ENCODE peak calls at places on chromosome 18, in nine cellular contexts. V is right atrium auricular region; A is lung; D is IMR-90; P is mammary epithelial cell; M is CD8-positive, alpha-beta T cell; U is AG10803; R is lower lobe of right lung; F is epithelial cell of proximal tubule. G is an unnamed sample.

GRCh38 chr18:31243740-31244512 is 74.0 kb upstream of the DSG1 start:
- DNase-seq in A (no peak), V (no peak), D (no peak), U (no peak), F (no peak), P (peak), M (no peak), R (no peak), G (no peak)

GRCh38 chr18:12408247-12408869 is 629 bp downstream of the PRELID3A start:
- DNase-seq in V (no peak), M (no peak), A (peak), F (no peak), R (no peak), D (no peak), U (peak), P (no peak), G (peak)

GRCh38 chr18:50786851-50787250 is 33.0 kb downstream of the MRO start:
- DNase-seq in V (no peak), M (no peak), F (no peak), P (no peak), U (no peak), R (no peak), A (no peak), D (no peak), G (no peak)

GRCh38 chr18:74411475-74411874 is 45.6 kb downstream of the DIPK1C start:
- DNase-seq in V (no peak), M (no peak), F (no peak), P (no peak), D (no peak), U (no peak), A (no peak), R (no peak), G (no peak)

GRCh38 chr18:21277578-21277977 is 35.5 kb downstream of the GREB1L start:
- DNase-seq in A (no peak), U (no peak), P (no peak), R (no peak), D (no peak), V (no peak), M (no peak), F (no peak), G (no peak)

GRCh38 chr18:45687617-45688016 is 36.4 kb upstream of the SLC14A1 start:
- DNase-seq in V (no peak), R (no peak), P (no peak), M (peak), A (no peak), D (no peak), U (no peak), F (no peak), G (no peak)

GRCh38 chr18:9730786-9731185 is 22.7 kb downstream of the RAB31 start:
- DNase-seq in V (no peak), M (no peak), P (no peak), A (no peak), U (no peak), F (no peak), D (no peak), R (no peak), G (no peak)

GRCh38 chr18:36297419-36298112 is at the start of gene FHOD3:
- DNase-seq in P (peak), D (peak), R (peak), M (no peak), U (peak), A (peak), V (no peak), F (no peak), G (peak)

GRCh38 chr18:48441405-48441881 is 32.3 kb upstream of the ZBTB7C start:
- DNase-seq in U (no peak), F (no peak), V (peak), D (no peak), P (no peak), M (no peak), A (no peak), R (no peak), G (no peak)

GRCh38 chr18:40124107-40124506 is 1830.9 kb upstream of the PIK3C3 start:
- DNase-seq in V (no peak), A (no peak), M (no peak), P (peak), U (no peak), D (peak), F (no peak), R (no peak), G (no peak)

GRCh38 chr18:31825772-31826171 is 65.1 kb upstream of the SLC25A52 start:
- DNase-seq in F (no peak), M (no peak), V (no peak), P (no peak), D (no peak), A (no peak), R (no peak), U (no peak), G (no peak)

GRCh38 chr18:37383789-37384151 is 181.8 kb downstream of the CELF4 start:
- DNase-seq in P (no peak), A (no peak), U (no peak), M (no peak), V (no peak), D (no peak), R (no peak), F (no peak), G (no peak)

GRCh38 chr18:59848002-59848401 is 51.8 kb upstream of the PMAIP1 start:
- DNase-seq in M (no peak), P (peak), A (no peak), F (no peak), U (no peak), V (no peak), R (no peak), D (no peak), G (no peak)

GRCh38 chr18:29181151-29181901 is 1004.4 kb upstream of the CDH2 start:
- DNase-seq in R (no peak), V (peak), D (peak), P (peak), A (no peak), M (no peak), U (peak), F (peak), G (peak)

GRCh38 chr18:49751427-49752094 is 61.8 kb downstream of the ACAA2 start:
- DNase-seq in A (no peak), V (peak), D (no peak), R (no peak), M (no peak), P (no peak), F (no peak), U (no peak), G (no peak)

GRCh38 chr18:42078711-42079110 is 123.7 kb downstream of the PIK3C3 start:
- DNase-seq in A (no peak), P (no peak), M (no peak), U (peak), R (no peak), D (peak), V (no peak), F (no peak), G (peak)

GRCh38 chr18:11960743-11961380 is 20.4 kb upstream of the IMPA2 start:
- DNase-seq in R (no peak), U (no peak), M (no peak), D (no peak), P (no peak), F (no peak), V (no peak), A (no peak), G (no peak)

GRCh38 chr18:9731380-9731779 is 23.3 kb downstream of the RAB31 start:
- DNase-seq in D (peak), U (peak), V (peak), A (no peak), R (no peak), M (no peak), F (peak), P (peak), G (no peak)

GRCh38 chr18:59834267-59834666 is 65.5 kb upstream of the PMAIP1 start:
- DNase-seq in D (no peak), P (no peak), F (no peak), R (no peak), V (no peak), A (no peak), U (no peak), M (no peak), G (no peak)

GRCh38 chr18:42706618-42707017 is 408.9 kb downstream of the RIT2 start:
- DNase-seq in U (no peak), D (no peak), P (peak), R (peak), V (no peak), F (no peak), A (no peak), M (no peak), G (no peak)

GRCh38 chr18:62678847-62679535 is 36.4 kb upstream of the PHLPP1 start:
- DNase-seq in M (no peak), P (no peak), R (no peak), U (no peak), A (no peak), F (no peak), D (no peak), V (no peak), G (no peak)

GRCh38 chr18:45291616-45292612 is 323.4 kb upstream of the SLC14A2 start:
- DNase-seq in R (no peak), M (no peak), F (peak), P (peak), A (no peak), D (no peak), V (no peak), U (peak), G (peak)

GRCh38 chr18:7760967-7761946 is 194.1 kb downstream of the PTPRM start:
- DNase-seq in V (no peak), P (no peak), F (no peak), U (no peak), A (no peak), R (no peak), D (peak), M (no peak), G (no peak)

GRCh38 chr18:46563317-46563716 is 93.7 kb downstream of the LOXHD1 start:
- DNase-seq in U (no peak), P (no peak), M (no peak), D (no peak), V (no peak), A (no peak), R (no peak), F (no peak), G (no peak)

DNA sequence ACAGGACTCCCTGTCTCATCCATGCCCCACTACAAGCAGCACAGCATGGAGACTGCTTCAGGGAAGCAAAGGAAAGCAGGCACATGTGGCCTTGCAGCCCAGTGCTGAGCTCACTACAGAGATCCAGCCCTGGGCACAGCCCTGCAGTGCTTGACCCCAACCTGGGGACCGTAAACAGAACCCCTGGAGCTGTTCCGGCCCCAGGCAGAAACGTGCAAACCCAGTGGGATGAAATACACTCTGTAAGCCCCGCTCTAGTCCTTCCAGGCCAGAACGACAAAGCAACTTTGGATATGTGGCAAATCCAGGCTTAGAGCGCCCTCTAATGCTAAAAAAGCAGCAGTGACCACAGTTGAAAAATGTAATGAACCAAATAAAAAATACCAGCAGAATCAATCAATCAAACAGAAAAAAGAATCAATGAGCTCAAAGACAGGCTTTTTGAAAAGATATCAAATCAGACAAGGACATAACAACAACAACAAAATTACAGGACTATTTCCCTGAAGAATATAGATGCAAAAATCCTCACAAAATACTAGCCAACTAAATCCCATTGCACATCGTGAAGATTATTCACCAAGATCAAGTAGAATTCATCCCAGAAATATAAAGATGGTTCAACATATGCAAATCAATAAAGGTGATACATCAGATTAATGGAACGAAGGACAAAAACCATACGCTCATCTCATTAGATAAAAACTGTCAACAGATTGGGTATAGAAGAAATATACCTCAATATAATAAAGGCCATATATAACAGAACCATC is 45.6 kb downstream of the ZNF519 start:
- DNase-seq in A (no peak), P (peak), F (no peak), M (no peak), U (peak), D (peak), R (no peak), V (no peak), G (peak)
- TF ChIP-seq CTCF in A (peak), P (peak), F (peak), M (peak), U (peak), D (peak), R (peak), V (peak), G (peak)

GRCh38 chr18:76522551-76522950 is 27.5 kb upstream of the ZNF516 start:
- DNase-seq in D (no peak), F (no peak), A (no peak), V (no peak), M (no peak), R (no peak), P (no peak), U (no peak), G (no peak)

GRCh38 chr18:76524477-76524876 is 29.4 kb upstream of the ZNF516 start:
- DNase-seq in R (no peak), V (no peak), U (no peak), M (no peak), F (no peak), D (no peak), P (no peak), A (no peak), G (no peak)

GRCh38 chr18:76522104-76522503 is 27.1 kb upstream of the ZNF516 start:
- DNase-seq in R (no peak), P (no peak), U (no peak), M (no peak), F (no peak), A (no peak), D (no peak), V (no peak), G (peak)

GRCh38 chr18:76528477-76529432 is 33.7 kb upstream of the ZNF516 start:
- DNase-seq in V (no peak), F (no peak), A (no peak), P (peak), M (no peak), R (no peak), D (peak), U (peak), G (peak)

DNA sequence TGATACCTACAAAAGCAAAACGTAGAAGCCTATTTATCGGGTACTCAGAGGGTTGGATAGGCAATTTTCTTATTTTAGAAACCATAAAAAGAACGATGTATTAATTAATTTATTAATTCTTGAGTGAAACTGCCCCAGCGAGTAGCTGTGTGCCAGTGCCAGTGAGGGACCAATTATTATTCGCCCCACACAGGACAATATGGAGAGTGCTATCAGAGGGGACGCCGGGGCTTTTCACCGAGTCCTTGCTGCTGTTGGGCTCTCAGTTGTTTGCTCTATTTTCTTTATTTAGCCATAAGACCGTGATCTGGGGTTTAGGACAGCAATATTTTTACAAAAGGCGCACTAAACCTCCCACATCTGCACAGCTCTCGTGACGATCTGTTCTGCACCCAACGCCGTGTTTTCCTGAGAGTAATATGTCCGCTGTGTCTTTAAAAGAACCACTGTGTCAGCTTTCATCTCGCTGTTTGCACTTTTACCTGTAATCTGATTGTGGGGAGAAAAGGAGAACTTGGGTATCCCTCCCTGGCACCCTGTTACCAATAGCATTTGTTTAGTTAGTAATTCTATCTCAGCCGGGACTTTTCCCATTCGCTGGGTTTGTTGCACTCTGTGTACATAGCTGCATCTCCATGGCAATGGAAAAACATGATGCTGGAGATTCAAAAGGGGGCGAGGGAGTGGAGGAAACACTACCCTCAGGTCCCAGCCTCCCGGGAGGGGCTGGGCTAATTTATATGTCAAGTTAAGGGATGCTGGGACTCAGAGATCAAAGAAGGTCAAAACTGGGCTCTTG is 30.1 kb upstream of the ZNF516 start:
- DNase-seq in V (no peak), M (no peak), R (no peak), F (peak), U (peak), A (no peak), P (peak), D (peak), G (peak)
- H3K4me3 ChIP-seq in V (peak), M (no peak), R (peak), F (peak), U (peak), A (no peak), P (peak), D (peak), G (peak)

DNA sequence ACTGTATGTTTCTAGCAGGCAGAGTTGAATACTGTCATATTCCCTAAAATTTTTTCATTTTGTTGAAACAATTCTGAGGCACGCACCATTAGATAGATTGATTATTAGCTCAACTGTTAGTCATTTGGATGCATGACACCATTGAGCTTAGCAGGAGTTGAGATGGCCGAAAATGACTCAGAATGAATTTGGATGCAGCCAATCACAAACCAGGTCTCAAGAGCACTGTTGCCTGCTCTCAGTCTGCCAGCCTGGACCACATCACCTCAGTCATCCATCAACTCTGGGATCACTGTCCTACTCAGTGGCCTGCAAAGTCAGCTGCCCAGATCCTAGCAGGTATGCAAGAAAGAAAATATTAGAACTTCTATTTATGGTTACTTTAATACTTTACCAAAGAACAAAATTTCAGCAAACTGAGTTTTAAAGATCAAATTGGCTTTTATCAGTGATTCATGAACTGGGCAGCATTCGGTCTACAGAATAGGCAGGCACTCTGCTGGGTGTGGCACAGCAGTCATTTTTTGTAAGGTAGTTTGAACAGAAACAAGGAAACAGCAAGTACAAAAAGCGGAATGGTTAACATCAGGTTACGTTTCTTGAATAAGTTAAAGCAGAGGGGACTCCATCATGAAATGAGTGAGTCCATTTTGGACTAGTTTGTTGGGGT is 152.7 kb upstream of the ARHGAP28 start:
- DNase-seq in A (no peak), U (no peak), V (no peak), M (no peak), P (no peak), R (no peak), F (peak), D (no peak), G (no peak)
- TF ChIP-seq CTCF in A (no peak), U (no peak), V (no peak), M (no peak), P (no peak), R (no peak), F (no peak), D (no peak), G (no peak)

GRCh38 chr18:3667255-3668137 is 217.5 kb downstream of the TGIF1 start:
- DNase-seq in U (no peak), F (no peak), A (no peak), R (no peak), P (no peak), V (no peak), D (no peak), M (no peak), G (no peak)

GRCh38 chr18:3666526-3667254 is 216.7 kb downstream of the TGIF1 start:
- DNase-seq in P (no peak), U (no peak), M (no peak), A (no peak), F (no peak), V (no peak), D (no peak), R (no peak), G (no peak)

GRCh38 chr18:3664563-3665178 is 214.7 kb downstream of the TGIF1 start:
- DNase-seq in V (no peak), M (no peak), R (peak), A (no peak), F (no peak), P (no peak), U (no peak), D (no peak), G (no peak)

GRCh38 chr18:3665187-3665586 is 215.2 kb downstream of the TGIF1 start:
- DNase-seq in R (no peak), M (no peak), D (no peak), A (no peak), P (no peak), F (no peak), U (no peak), V (no peak), G (no peak)

DNA sequence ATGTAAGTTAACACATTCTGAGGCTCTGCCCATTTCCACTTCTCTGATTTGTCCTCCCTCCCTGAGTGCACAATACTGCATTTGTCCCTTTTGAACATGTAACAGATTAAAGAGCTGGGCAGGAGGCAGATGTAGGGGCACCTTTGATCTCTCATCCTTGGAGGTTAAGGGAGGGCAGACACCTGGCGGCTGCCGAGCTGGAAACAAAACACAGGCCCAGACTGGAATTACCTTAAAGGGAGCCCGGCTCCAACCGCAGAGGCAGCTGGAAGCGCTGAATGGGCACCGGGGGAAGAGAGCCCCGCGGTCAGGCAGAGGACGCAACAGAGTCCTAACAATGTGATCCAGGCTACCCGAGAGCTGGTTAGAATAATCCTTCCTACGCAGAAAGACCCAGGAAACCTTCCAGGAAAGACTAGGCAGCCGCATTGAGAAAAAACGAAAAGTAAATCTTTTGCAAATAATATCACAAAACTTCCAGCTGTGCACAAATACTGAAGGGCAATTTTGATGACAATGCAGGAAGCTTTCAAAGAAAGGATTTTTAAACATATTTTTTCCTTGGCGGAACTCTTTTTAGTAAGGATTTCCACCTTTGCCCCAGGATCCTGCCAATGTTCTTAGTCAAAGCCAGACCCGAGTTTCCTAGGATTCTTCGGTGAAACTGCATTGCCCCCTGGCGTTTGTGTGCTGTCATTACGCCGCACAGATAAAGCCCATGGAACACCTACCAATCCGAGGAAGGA is 216.0 kb downstream of the TGIF1 start:
- DNase-seq in D (peak), F (peak), U (peak), R (peak), P (peak), M (peak), A (peak), V (peak), G (peak)
- H3K4me3 ChIP-seq in D (no peak), F (peak), U (no peak), R (peak), P (peak), M (no peak), A (no peak), V (no peak), G (peak)

GRCh38 chr18:14976736-14977430 is 228.9 kb downstream of the ANKRD30B start:
- DNase-seq in R (no peak), U (peak), D (no peak), V (no peak), F (no peak), P (peak), A (peak), M (no peak), G (no peak)
- TF ChIP-seq CTCF in R (no peak), U (peak), D (no peak), V (no peak), F (peak), P (peak), A (no peak), M (no peak), G (no peak)